ENCODE peak calls at places on chromosome 16, in seven cellular contexts. Q, E, X, P, Z, L and T are unnamed samples.

GRCh38 chr16:80717611-80718010 is 86.8 kb downstream of the CDYL2 start:
- DNase-seq in Z (no peak), P (no peak), E (no peak), L (no peak), X (no peak), Q (no peak), T (no peak)

GRCh38 chr16:87740441-87740840 is 25.3 kb downstream of the KLHDC4 start:
- DNase-seq in P (no peak), E (no peak), Z (no peak), L (no peak), Q (no peak), X (no peak), T (no peak)

GRCh38 chr16:19283637-19284036 is 1.9 kb upstream of the CLEC19A start:
- DNase-seq in Q (no peak), E (no peak), X (no peak), P (no peak), Z (no peak), L (no peak), T (no peak)

GRCh38 chr16:56980792-56981724 is 8.3 kb upstream of the NLRC5 start:
- DNase-seq in Q (no peak), L (no peak), Z (no peak), X (no peak), E (no peak), P (no peak), T (no peak)

GRCh38 chr16:69888005-69888560 is 63.1 kb upstream of the CLEC18A start:
- DNase-seq in E (no peak), Q (no peak), X (no peak), L (no peak), Z (no peak), P (no peak), T (no peak)

GRCh38 chr16:57824880-57825279 is 22.6 kb upstream of the KIFC3 start:
- DNase-seq in Z (no peak), X (no peak), E (no peak), Q (no peak), P (no peak), L (no peak), T (no peak)

GRCh38 chr16:49755291-49755611 is 100.7 kb downstream of the ZNF423 start:
- DNase-seq in E (no peak), Q (no peak), X (no peak), Z (no peak), L (no peak), P (no peak), T (no peak)

GRCh38 chr16:86353185-86353584 is 157.1 kb upstream of the FOXF1 start:
- DNase-seq in P (no peak), E (no peak), Q (no peak), Z (no peak), L (no peak), X (no peak), T (no peak)

GRCh38 chr16:4882633-4883285 is 35.5 kb downstream of the UBN1 start:
- DNase-seq in Z (peak), L (no peak), P (no peak), E (no peak), X (no peak), Q (no peak), T (no peak)

GRCh38 chr16:81384006-81384405 is 60.6 kb upstream of the CMIP start:
- DNase-seq in Z (no peak), L (no peak), Q (no peak), X (no peak), P (no peak), E (no peak), T (no peak)

GRCh38 chr16:61909074-61909473 is 127.2 kb downstream of the CDH8 start:
- DNase-seq in P (no peak), E (no peak), Q (no peak), X (no peak), L (no peak), Z (no peak), T (no peak)

GRCh38 chr16:89949121-89949742 is 677 bp downstream of the DEF8 start:
- DNase-seq in Q (no peak), Z (no peak), E (no peak), L (peak), P (no peak), X (no peak), T (no peak)

GRCh38 chr16:23561586-23561985 is 4.1 kb downstream of the UBFD1 start:
- DNase-seq in E (no peak), L (no peak), Q (no peak), Z (no peak), X (no peak), P (no peak), T (no peak)

GRCh38 chr16:1082266-1082951 is 9.9 kb downstream of the SSTR5 start:
- DNase-seq in L (no peak), X (no peak), Q (no peak), Z (peak), E (no peak), P (no peak), T (no peak)

GRCh38 chr16:49108611-49109010 is 173.0 kb downstream of the CBLN1 start:
- DNase-seq in E (no peak), L (no peak), P (no peak), Z (no peak), X (no peak), Q (no peak), T (no peak)

GRCh38 chr16:4846503-4846900 is 586 bp downstream of the GLYR1 start:
- DNase-seq in E (no peak), X (peak), Q (peak), P (no peak), Z (no peak), L (no peak), T (no peak)